ENCODE peak calls at places on chromosomes 5 and 9, in ten cellular contexts. P, O, C, A, V, T, R, K, Y and H are unnamed samples.

GRCh38 chr9:87850405-87850804 is 32.3 kb upstream of the SPATA31E1 start:
- DNase-seq in O (peak; percentile 58), C (no peak), P (no peak), A (no peak), Y (peak; percentile 68), K (no peak), V (no peak), T (peak; percentile 59), R (no peak), H (no peak)

GRCh38 chr5:147448766-147449165 is 61.1 kb downstream of the DPYSL3 start:
- DNase-seq in P (no peak), C (no peak), R (no peak), K (no peak), Y (no peak), A (no peak), O (no peak), V (no peak), T (peak; percentile 65), H (no peak)

GRCh38 chr5:446864-447263 is 3.9 kb downstream of the EXOC3 start:
- DNase-seq in C (peak; percentile 75), Y (peak; percentile 53), K (no peak), O (peak; percentile 52), A (peak; percentile 60), V (peak; percentile 57), T (peak; percentile 68), R (no peak), P (peak; percentile 50), H (no peak)

GRCh38 chr5:150440948-150441812 is 8.4 kb downstream of the RPS14 start:
- DNase-seq in A (no peak), P (no peak), C (no peak), O (peak; percentile 30), Y (no peak), T (no peak), V (no peak), K (no peak), R (no peak), H (no peak)

GRCh38 chr9:114804504-114804903 is 1.3 kb downstream of the TNFSF15 start:
- DNase-seq in V (no peak), O (peak; percentile 73), A (no peak), R (no peak), P (no peak), Y (peak; percentile 76), C (no peak), T (peak; percentile 95), K (no peak), H (no peak)

GRCh38 chr9:89497181-89497963 is 541 bp downstream of the SEMA4D start:
- DNase-seq in C (peak; percentile 58), T (no peak), Y (no peak), K (peak; percentile 50), P (peak; percentile 63), A (peak; percentile 76), O (peak; percentile 7), R (no peak), V (no peak), H (peak; percentile 52)

GRCh38 chr5:142699105-142699720 is 13.3 kb upstream of the FGF1 start:
- DNase-seq in O (peak; percentile 93), V (peak; percentile 92), A (peak; percentile 71), T (peak; percentile 93), K (peak; percentile 86), P (peak; percentile 89), C (peak; percentile 77), Y (peak; percentile 86), R (peak; percentile 87), H (peak; percentile 91)

GRCh38 chr5:133870661-133871060 is 97.8 kb downstream of the C5orf15 start:
- DNase-seq in O (no peak), Y (peak; percentile 85), K (no peak), T (peak; percentile 91), P (no peak), V (no peak), C (no peak), A (no peak), R (no peak), H (no peak)

GRCh38 chr5:123217183-123217582 is 128.1 kb downstream of the PRDM6 start:
- DNase-seq in K (no peak), A (no peak), C (no peak), Y (no peak), R (no peak), V (no peak), O (no peak), P (no peak), T (no peak), H (no peak)

GRCh38 chr9:134390537-134390936 is 64.3 kb downstream of the RXRA start:
- DNase-seq in O (no peak), R (no peak), P (no peak), K (peak; percentile 98), Y (no peak), C (peak; percentile 83), A (peak; percentile 83), T (no peak), V (no peak), H (no peak)

GRCh38 chr9:87812375-87813118 is 70.1 kb upstream of the SPATA31E1 start:
- DNase-seq in A (peak; percentile 12), P (no peak), T (peak; percentile 85), O (peak; percentile 47), C (peak; percentile 45), Y (peak; percentile 61), K (peak; percentile 47), R (no peak), V (no peak), H (no peak)

GRCh38 chr5:107447587-107447986 is 223.2 kb downstream of the EFNA5 start:
- DNase-seq in P (no peak), Y (no peak), O (no peak), R (no peak), A (no peak), K (no peak), C (no peak), V (no peak), T (no peak), H (no peak)

GRCh38 chr9:104914458-104914857 is 13.5 kb downstream of the ABCA1 start:
- DNase-seq in O (no peak), A (no peak), T (no peak), P (no peak), C (no peak), V (no peak), Y (no peak), R (no peak), K (no peak), H (no peak)

GRCh38 chr9:97665742-97666141 is 31.4 kb downstream of the XPA start:
- DNase-seq in Y (no peak), V (no peak), T (no peak), O (no peak), R (no peak), K (no peak), C (no peak), P (no peak), A (no peak), H (no peak)

GRCh38 chr9:20570086-20570485 is 52.2 kb downstream of the MLLT3 start:
- DNase-seq in K (no peak), C (no peak), A (no peak), Y (peak; percentile 18), T (peak; percentile 29), P (no peak), R (no peak), O (no peak), V (no peak), H (no peak)

GRCh38 chr5:30968971-30969370 is 224.5 kb upstream of the CDH6 start:
- DNase-seq in R (no peak), A (no peak), V (no peak), Y (no peak), O (no peak), T (peak; percentile 45), K (no peak), P (no peak), C (no peak), H (no peak)

GRCh38 chr9:137415451-137415850 is 7.5 kb downstream of the EXD3 start:
- DNase-seq in Y (no peak), T (no peak), R (no peak), P (no peak), K (no peak), C (no peak), A (no peak), V (no peak), O (no peak), H (no peak)

DNA sequence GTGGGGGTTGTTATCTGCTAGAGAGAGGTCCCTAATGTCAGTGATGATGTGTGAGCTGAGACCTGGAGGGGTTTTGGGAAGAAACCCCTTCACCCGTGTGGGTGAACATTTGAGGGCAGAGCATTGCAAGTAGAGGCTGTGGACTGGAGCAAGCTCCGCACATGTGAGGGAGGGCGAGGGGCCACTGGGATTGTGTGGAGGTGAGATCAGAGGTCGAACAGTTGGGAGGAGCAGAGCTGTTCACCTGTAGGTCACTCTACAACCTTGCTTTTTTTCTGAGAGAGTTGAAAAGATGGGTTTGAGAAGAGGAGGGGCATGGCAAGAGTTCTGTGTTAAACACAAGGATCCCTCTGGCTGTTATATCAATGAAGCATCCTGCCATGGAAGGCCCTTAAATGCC is 480.4 kb upstream of the ZNF608 start:
- DNase-seq in O (no peak), T (no peak), K (no peak), C (no peak), R (no peak), A (no peak), Y (no peak), P (no peak), V (no peak), H (no peak)
- TF ChIP-seq CTCF in O (no peak), T (no peak), K (no peak), C (no peak), R (no peak), A (no peak), Y (no peak), P (no peak), V (no peak), H (no peak)

GRCh38 chr5:72209515-72210115 is 102.3 kb downstream of the MAP1B start:
- DNase-seq in A (no peak), K (no peak), Y (peak; percentile 62), V (no peak), O (no peak), R (no peak), P (no peak), C (no peak), T (no peak), H (no peak)
- TF ChIP-seq CTCF in A (no peak), K (no peak), Y (no peak), V (no peak), O (no peak), R (no peak), P (no peak), C (no peak), T (no peak), H (no peak)

GRCh38 chr5:7827602-7828001 is 23.3 kb downstream of the CFAP90 start:
- DNase-seq in V (no peak), Y (no peak), C (no peak), T (no peak), K (no peak), P (no peak), O (no peak), R (no peak), A (no peak), H (no peak)
- TF ChIP-seq CTCF in V (no peak), Y (peak; percentile 38), C (no peak), T (peak; percentile 34), K (no peak), P (peak; percentile 6), O (no peak), R (no peak), A (no peak), H (no peak)

DNA sequence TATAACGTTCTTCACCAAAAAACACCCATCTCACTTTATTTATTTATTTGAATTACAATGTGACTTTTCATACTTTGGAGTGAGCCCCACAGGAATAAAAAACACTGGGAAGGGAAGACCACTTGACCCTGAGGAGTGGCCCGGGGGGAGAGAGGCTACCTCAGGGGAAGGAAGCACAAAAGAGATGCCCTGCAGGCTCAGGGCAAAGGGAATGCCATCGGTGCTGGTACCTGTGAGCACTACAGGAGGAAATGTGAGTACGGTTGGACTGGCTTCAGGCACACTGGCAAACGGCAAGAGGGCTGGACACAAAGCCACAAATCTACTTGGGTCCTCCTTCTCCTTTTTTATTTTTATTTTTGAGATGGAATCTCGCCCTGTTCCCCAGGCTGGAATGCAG is 363.9 kb upstream of the KLF4 start:
- DNase-seq in R (no peak), O (no peak), V (no peak), A (no peak), P (no peak), T (no peak), C (no peak), K (no peak), Y (no peak), H (no peak)
- TF ChIP-seq CTCF in R (no peak), O (no peak), V (no peak), A (no peak), P (no peak), T (no peak), C (no peak), K (no peak), Y (no peak), H (no peak)